ENCODE peak calls at places on chromosomes 12 and 14, in ten cellular contexts. B, V, E, R, D, S, X, N, L and P are unnamed samples.

GRCh38 chr12:94134226-94134795 is 14.1 kb upstream of the PLXNC1 start:
- DNase-seq in N (peak), S (no peak), R (peak), L (peak), X (no peak), D (peak), B (no peak), V (no peak), E (peak), P (peak)

GRCh38 chr12:57893460-57894353 is 47.2 kb upstream of the CTDSP2 start:
- DNase-seq in N (peak), E (peak), B (peak), L (peak), D (no peak), V (peak), X (peak), R (peak), S (peak), P (no peak)

GRCh38 chr14:74961238-74961911 is 6.0 kb upstream of the PGF start:
- DNase-seq in V (no peak), L (no peak), B (no peak), R (no peak), S (no peak), D (no peak), N (no peak), X (no peak), E (no peak), P (no peak)

GRCh38 chr12:75672212-75672611 is 160.8 kb upstream of the KRR1 start:
- DNase-seq in X (no peak), V (no peak), E (no peak), N (no peak), S (no peak), R (peak), L (no peak), B (no peak), D (no peak), P (no peak)

GRCh38 chr12:117101953-117102833 is 3.0 kb upstream of the TESC start:
- DNase-seq in B (no peak), R (no peak), D (no peak), N (no peak), E (no peak), L (no peak), V (no peak), S (no peak), X (no peak), P (no peak)

GRCh38 chr14:73426877-73427276 is 31.5 kb downstream of the NUMB start:
- DNase-seq in L (no peak), N (no peak), B (no peak), V (no peak), D (no peak), E (peak), S (no peak), R (peak), X (peak), P (no peak)

GRCh38 chr12:47281667-47282171 is 202.0 kb upstream of the AMIGO2 start:
- DNase-seq in D (no peak), V (no peak), X (no peak), S (no peak), N (no peak), B (no peak), L (no peak), E (no peak), R (peak), P (no peak)

GRCh38 chr12:49647827-49648721 is 24.7 kb downstream of the PRPF40B start:
- DNase-seq in B (peak), X (no peak), D (no peak), S (no peak), V (no peak), N (no peak), R (no peak), L (no peak), E (no peak), P (no peak)

GRCh38 chr12:110249716-110250225 is 31.3 kb upstream of the ATP2A2 start:
- DNase-seq in S (no peak), R (peak), X (peak), B (no peak), L (no peak), E (no peak), N (no peak), D (no peak), V (no peak), P (no peak)

GRCh38 chr14:65487783-65488578 is 75.5 kb downstream of the FUT8 start:
- DNase-seq in L (no peak), S (no peak), V (no peak), R (no peak), X (no peak), E (no peak), N (no peak), B (no peak), D (no peak), P (no peak)

GRCh38 chr14:65485516-65485915 is 73.0 kb downstream of the FUT8 start:
- DNase-seq in X (no peak), R (no peak), V (no peak), D (no peak), L (no peak), E (no peak), N (no peak), S (no peak), B (no peak), P (no peak)

GRCh38 chr14:65483647-65484046 is 71.1 kb downstream of the FUT8 start:
- DNase-seq in R (peak), B (no peak), L (no peak), S (no peak), N (no peak), X (no peak), V (no peak), D (no peak), E (no peak), P (no peak)

GRCh38 chr14:65482769-65483438 is 70.4 kb downstream of the FUT8 start:
- DNase-seq in X (no peak), S (no peak), D (no peak), L (no peak), N (no peak), R (no peak), E (no peak), V (no peak), B (no peak), P (no peak)

DNA sequence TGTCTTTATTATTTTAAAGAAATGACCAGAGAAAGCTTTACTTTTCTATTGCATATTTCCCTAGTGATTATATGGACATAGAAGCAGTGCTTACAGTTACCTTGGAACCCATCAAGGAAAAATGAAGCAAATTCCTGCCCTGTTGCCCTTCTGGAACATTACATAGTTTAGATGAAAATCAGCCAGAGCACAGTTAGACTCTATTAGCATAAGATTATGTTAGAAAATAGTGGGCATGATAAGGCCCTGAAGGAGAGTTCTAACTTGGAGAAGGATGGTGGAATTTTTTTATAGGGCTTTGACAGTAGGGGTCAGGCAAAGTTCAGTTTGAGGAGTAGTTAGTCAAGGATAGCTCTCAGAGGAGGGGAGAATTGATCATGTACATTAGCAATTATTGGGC is 74.3 kb downstream of the FUT8 start:
- DNase-seq in X (no peak), V (no peak), D (no peak), L (no peak), B (no peak), S (no peak), R (peak), N (no peak), E (no peak), P (no peak)
- TF ChIP-seq CTCF in X (no peak), V (no peak), D (no peak), L (no peak), B (no peak), S (peak), R (no peak), N (no peak), E (no peak), P (peak)

DNA sequence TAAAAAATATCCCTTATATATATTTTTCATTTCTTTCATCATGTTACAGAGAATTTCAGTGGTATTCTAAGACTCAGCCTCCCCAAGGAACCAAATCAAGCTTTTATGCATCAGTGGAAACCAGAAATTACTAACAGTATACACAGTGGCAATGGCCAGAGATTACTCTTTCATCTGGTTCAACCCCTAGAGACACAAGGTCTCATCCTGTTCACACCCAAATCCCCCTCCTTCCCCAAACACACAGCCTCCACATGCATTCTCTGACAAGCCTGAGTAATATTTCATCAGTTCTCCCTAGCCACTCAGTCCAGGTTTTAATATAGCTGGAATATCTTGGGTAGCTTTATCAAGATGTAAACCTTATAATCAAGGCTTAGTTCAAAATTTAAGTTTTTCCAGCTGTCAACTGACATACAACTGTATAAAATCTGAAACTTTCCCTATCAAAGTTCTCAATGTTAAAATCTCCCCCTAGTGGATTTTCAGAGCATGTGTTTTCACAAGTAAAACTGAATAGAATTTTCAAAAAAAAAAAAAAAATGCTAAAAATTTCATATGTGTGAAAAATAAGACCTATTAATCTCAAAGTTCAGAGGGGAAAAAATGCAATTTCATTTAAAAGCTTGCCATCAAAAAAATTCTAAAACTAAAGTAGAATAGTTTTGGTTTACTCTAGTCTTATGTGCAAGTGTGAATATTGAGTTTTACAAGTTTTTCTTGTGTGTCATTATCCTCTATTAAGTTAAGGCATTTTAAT is 10.5 kb upstream of the SSTR1 start:
- DNase-seq in D (no peak), L (peak), R (peak), X (no peak), V (no peak), E (no peak), N (no peak), S (no peak), B (no peak), P (no peak)
- TF ChIP-seq CTCF in D (peak), L (peak), R (peak), X (peak), V (peak), E (peak), N (peak), S (peak), B (peak), P (no peak)

DNA sequence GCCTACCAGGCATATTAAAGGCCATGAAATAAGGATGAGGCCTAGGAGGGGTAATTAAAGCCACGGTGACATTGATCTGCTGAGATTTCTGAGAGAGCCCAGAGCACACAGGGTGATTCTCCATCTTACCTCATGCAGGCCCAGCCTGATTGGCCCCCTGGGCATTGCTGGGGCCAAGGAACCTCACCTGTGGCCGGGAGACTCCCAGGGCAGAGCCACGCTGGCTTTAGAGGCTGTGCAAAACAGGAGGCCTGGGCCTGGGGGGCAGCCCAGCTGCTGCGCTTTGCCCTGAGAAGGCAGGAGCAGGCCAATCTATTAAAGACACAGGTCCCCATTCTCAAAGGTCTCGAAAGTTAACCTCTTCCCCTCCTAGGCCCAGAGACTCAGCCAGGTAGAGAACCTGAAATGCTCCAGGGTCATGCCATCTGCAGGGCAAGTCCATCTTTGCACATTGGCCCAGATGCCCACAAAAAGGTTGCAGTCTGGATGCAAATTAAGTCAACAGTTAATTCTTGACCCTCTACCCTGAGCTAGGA is 1099.7 kb downstream of the BCL11B start:
- DNase-seq in S (no peak), B (no peak), L (no peak), V (no peak), X (no peak), E (no peak), N (no peak), R (no peak), D (no peak), P (no peak)
- TF ChIP-seq CTCF in S (no peak), B (no peak), L (no peak), V (no peak), X (no peak), E (no peak), N (no peak), R (no peak), D (no peak), P (no peak)

GRCh38 chr12:44972746-44973421 is 78.0 kb downstream of the DBX2 start:
- DNase-seq in L (peak), D (peak), S (peak), B (no peak), N (peak), R (peak), E (no peak), X (no peak), V (no peak), P (peak)
- TF ChIP-seq CTCF in L (peak), D (no peak), S (peak), B (peak), N (peak), R (no peak), E (peak), X (peak), V (peak), P (peak)

GRCh38 chr14:89270439-89271227 is 146.4 kb downstream of the FOXN3 start:
- DNase-seq in N (no peak), L (peak), X (peak), B (no peak), E (no peak), D (no peak), S (no peak), V (peak), R (no peak), P (peak)
- TF ChIP-seq CTCF in N (no peak), L (no peak), X (no peak), B (no peak), E (no peak), D (no peak), S (peak), V (no peak), R (no peak), P (no peak)

GRCh38 chr14:89519000-89519399 is 102.0 kb upstream of the FOXN3 start:
- DNase-seq in L (no peak), N (no peak), R (no peak), X (no peak), S (no peak), V (no peak), D (no peak), B (no peak), E (no peak), P (no peak)

GRCh38 chr14:89524412-89524811 is 107.4 kb upstream of the FOXN3 start:
- DNase-seq in R (no peak), L (no peak), S (no peak), V (no peak), E (no peak), D (no peak), B (no peak), N (no peak), X (no peak), P (no peak)

GRCh38 chr14:89516173-89516572 is 99.1 kb upstream of the FOXN3 start:
- DNase-seq in E (no peak), V (no peak), S (no peak), N (no peak), D (no peak), X (no peak), L (no peak), B (no peak), R (no peak), P (no peak)

GRCh38 chr14:89521988-89522387 is 105.0 kb upstream of the FOXN3 start:
- DNase-seq in V (no peak), N (no peak), E (no peak), R (no peak), S (no peak), B (no peak), D (no peak), X (no peak), L (no peak), P (no peak)
- TF ChIP-seq CTCF in V (no peak), N (no peak), E (no peak), R (no peak), S (no peak), B (no peak), D (no peak), X (no peak), L (no peak), P (no peak)

DNA sequence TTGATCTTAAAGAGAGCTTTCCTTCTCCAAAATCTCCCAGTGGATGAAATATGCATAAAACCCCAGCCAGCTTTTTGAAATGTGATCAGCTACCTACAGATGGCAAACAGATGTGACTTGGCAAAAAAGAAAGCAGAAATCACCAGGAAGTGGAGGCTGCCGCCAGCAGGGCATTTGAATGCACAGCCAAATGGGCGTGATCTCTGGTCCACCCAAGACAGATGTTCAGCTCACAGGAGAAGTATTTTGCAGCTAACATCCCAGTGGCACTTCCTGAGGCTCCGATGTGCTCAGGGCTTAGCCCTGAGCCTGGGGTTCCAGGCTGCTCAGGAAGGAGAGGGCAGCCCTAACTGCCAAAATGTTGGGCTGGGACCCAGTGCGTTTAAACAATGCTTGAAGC is 78.2 kb downstream of the LGMN start:
- DNase-seq in L (peak), X (no peak), N (peak), E (peak), S (no peak), R (peak), B (no peak), D (no peak), V (no peak), P (no peak)
- TF ChIP-seq CTCF in L (no peak), X (no peak), N (peak), E (peak), S (no peak), R (peak), B (no peak), D (no peak), V (no peak), P (peak)

DNA sequence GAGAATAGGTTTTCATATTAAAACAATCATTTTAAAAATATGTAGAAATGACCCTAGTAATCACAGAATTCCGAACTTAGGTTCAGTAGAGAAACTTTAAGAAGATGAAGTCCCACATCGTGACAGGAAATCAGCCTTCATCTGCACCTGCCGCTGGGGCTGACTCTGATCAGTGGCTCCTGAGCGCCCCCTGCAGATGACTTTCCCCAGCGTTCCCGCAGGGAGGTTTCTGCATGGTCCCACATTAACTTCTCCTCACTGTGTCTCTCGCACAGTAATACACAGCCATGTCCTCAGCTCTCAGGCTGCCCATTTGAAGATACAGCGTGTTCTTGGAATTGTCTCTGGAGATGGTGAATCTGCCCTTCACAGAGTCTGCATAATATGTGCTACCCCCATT is 1131.1 kb downstream of the TMEM121 start:
- DNase-seq in L (no peak), N (no peak), R (no peak), X (peak), S (no peak), B (peak), V (no peak), D (no peak), E (no peak), P (peak)
- TF ChIP-seq CTCF in L (no peak), N (no peak), R (no peak), X (no peak), S (no peak), B (no peak), V (no peak), D (no peak), E (no peak), P (peak)

GRCh38 chr12:18887368-18887767 is 149.4 kb downstream of the CAPZA3 start:
- DNase-seq in R (no peak), D (no peak), E (no peak), V (no peak), L (no peak), S (no peak), X (no peak), B (no peak), N (no peak), P (no peak)

GRCh38 chr12:18888062-18888461 is 150.1 kb downstream of the CAPZA3 start:
- DNase-seq in N (no peak), L (no peak), B (no peak), X (no peak), E (no peak), R (peak), D (no peak), V (no peak), S (no peak), P (no peak)

GRCh38 chr12:18886962-18887361 is 149.0 kb downstream of the CAPZA3 start:
- DNase-seq in X (no peak), L (no peak), E (no peak), D (no peak), V (no peak), S (no peak), R (peak), B (no peak), N (no peak), P (no peak)

GRCh38 chr12:18882690-18883089 is 144.8 kb downstream of the CAPZA3 start:
- DNase-seq in E (no peak), S (no peak), R (no peak), N (no peak), B (no peak), D (no peak), X (no peak), V (no peak), L (no peak), P (no peak)
- TF ChIP-seq CTCF in E (no peak), S (no peak), R (no peak), N (no peak), B (no peak), D (no peak), X (no peak), V (no peak), L (no peak), P (no peak)